ENCODE peak calls at places on chromosomes 6 and 20, in nine cellular contexts. X is fibroblast of lung; S is dorsolateral prefrontal cortex; I is uterus; E is tibial artery; Q is psoas muscle; N is CD8-positive, alpha-beta T cell; B is Peyer's patch; C is transverse colon. Z is an unnamed sample.

GRCh38 chr6:130018292-130018829 is at the start of gene L3MBTL3:
- DNase-seq in X (peak; percentile 84), S (peak; percentile 83), I (peak; percentile 85), E (peak; percentile 91), Q (peak; percentile 91), N (peak; percentile 89), B (peak; percentile 90), C (peak; percentile 92), Z (peak; percentile 84)

GRCh38 chr20:11012975-11013374 is 339.2 kb upstream of the JAG1 start:
- DNase-seq in X (peak; percentile 85), S (no peak), I (no peak), E (no peak), Q (no peak), N (no peak), B (no peak), C (no peak), Z (no peak)

GRCh38 chr6:142112451-142113061 is 20.2 kb upstream of the GJE1 start:
- DNase-seq in X (peak; percentile 85), S (no peak), I (peak; percentile 30), E (peak; percentile 73), Q (peak; percentile 42), N (peak; percentile 73), B (peak; percentile 52), C (peak; percentile 61), Z (peak; percentile 76)

GRCh38 chr6:11276228-11276627 is 43.8 kb upstream of the NEDD9 start:
- DNase-seq in X (no peak), S (no peak), I (no peak), E (no peak), Q (no peak), N (no peak), B (no peak), C (no peak), Z (no peak)

GRCh38 chr6:33384581-33385020 is 7.0 kb upstream of the KIFC1 start:
- DNase-seq in X (peak; percentile 85), S (no peak), I (no peak), E (no peak), Q (no peak), N (no peak), B (no peak), C (no peak), Z (peak; percentile 38)

GRCh38 chr20:32912688-32913087 is 54.0 kb downstream of the EFCAB8 start:
- DNase-seq in X (no peak), S (no peak), I (no peak), E (no peak), Q (no peak), N (no peak), B (no peak), C (no peak), Z (no peak)

GRCh38 chr6:161631676-161632194 is 357.9 kb upstream of the AGPAT4 start:
- DNase-seq in X (peak; percentile 89), S (no peak), I (no peak), E (no peak), Q (no peak), N (no peak), B (no peak), C (no peak), Z (peak; percentile 86)

GRCh38 chr20:61436674-61437279 is 184.7 kb downstream of the CDH4 start:
- DNase-seq in X (peak; percentile 37), S (no peak), I (no peak), E (peak; percentile 49), Q (no peak), N (no peak), B (no peak), C (no peak), Z (no peak)

GRCh38 chr6:10569392-10570127 is 48.4 kb downstream of the GCNT2 start:
- DNase-seq in X (no peak), S (no peak), I (no peak), E (no peak), Q (no peak), N (no peak), B (no peak), C (no peak), Z (no peak)

GRCh38 chr20:60095456-60095855 is 137.2 kb downstream of the CDH26 start:
- DNase-seq in X (no peak), S (no peak), I (no peak), E (no peak), Q (no peak), N (no peak), B (no peak), C (no peak), Z (peak; percentile 22)

GRCh38 chr6:106749611-106750010 is 120.2 kb downstream of the QRSL1 start:
- DNase-seq in X (no peak), S (no peak), I (no peak), E (no peak), Q (no peak), N (no peak), B (no peak), C (no peak), Z (no peak)

GRCh38 chr6:160386869-160387518 is 38.8 kb downstream of the SLC22A3 start:
- DNase-seq in X (peak; percentile 62), S (no peak), I (no peak), E (no peak), Q (peak; percentile 63), N (no peak), B (no peak), C (peak; percentile 35), Z (no peak)

GRCh38 chr6:30688569-30688968 is 2.1 kb upstream of the PPP1R18 start:
- DNase-seq in X (no peak), S (peak; percentile 37), I (no peak), E (peak; percentile 59), Q (no peak), N (no peak), B (peak; percentile 74), C (peak; percentile 37), Z (no peak)

GRCh38 chr6:149933461-149933860 is 8.4 kb upstream of the ULBP2 start:
- DNase-seq in X (no peak), S (no peak), I (no peak), E (no peak), Q (no peak), N (no peak), B (no peak), C (no peak), Z (no peak)

GRCh38 chr6:31861150-31861549 is 1.5 kb downstream of the NEU1 start:
- DNase-seq in X (no peak), S (no peak), I (no peak), E (no peak), Q (no peak), N (no peak), B (no peak), C (no peak), Z (no peak)

GRCh38 chr6:36285187-36285612 is 15.3 kb downstream of the PNPLA1 start:
- DNase-seq in X (no peak), S (peak; percentile 72), I (no peak), E (no peak), Q (no peak), N (no peak), B (no peak), C (no peak), Z (no peak)

GRCh38 chr20:3330046-3330741 is 77.3 kb downstream of the DNAAF9 start:
- DNase-seq in X (peak; percentile 61), S (no peak), I (no peak), E (no peak), Q (no peak), N (no peak), B (no peak), C (no peak), Z (no peak)

GRCh38 chr6:34656378-34657036 is 40.1 kb downstream of the ILRUN start:
- DNase-seq in X (peak; percentile 80), S (no peak), I (no peak), E (no peak), Q (no peak), N (no peak), B (peak; percentile 72), C (peak; percentile 69), Z (no peak)
- H3K4me3 ChIP-seq in X (peak overlapping the region; percentile 48), S (peak overlapping the region; percentile 56), I (peak overlapping the region; percentile 27), E (peak overlapping the region; percentile 48), Q (peak overlapping the region; percentile 61), N (peak overlapping the region; percentile 33), B (peak overlapping the region; percentile 26), C (peak overlapping the region; percentile 26), Z (no peak overlapping the region)

GRCh38 chr6:44053106-44053756 is 74.0 kb downstream of the MRPL14 start:
- DNase-seq in X (no peak), S (peak; percentile 25), I (no peak), E (no peak), Q (no peak), N (no peak), B (no peak), C (no peak), Z (no peak)
- H3K27ac ChIP-seq in X (peak overlapping the region; percentile 89), S (peak overlapping the region; percentile 69), I (peak overlapping the region; percentile 89), E (no peak overlapping the region), Q (peak overlapping the region; percentile 70), N (no peak overlapping the region), B (no peak overlapping the region), C (peak overlapping the region; percentile 76), Z (peak overlapping the region; percentile 61)

DNA sequence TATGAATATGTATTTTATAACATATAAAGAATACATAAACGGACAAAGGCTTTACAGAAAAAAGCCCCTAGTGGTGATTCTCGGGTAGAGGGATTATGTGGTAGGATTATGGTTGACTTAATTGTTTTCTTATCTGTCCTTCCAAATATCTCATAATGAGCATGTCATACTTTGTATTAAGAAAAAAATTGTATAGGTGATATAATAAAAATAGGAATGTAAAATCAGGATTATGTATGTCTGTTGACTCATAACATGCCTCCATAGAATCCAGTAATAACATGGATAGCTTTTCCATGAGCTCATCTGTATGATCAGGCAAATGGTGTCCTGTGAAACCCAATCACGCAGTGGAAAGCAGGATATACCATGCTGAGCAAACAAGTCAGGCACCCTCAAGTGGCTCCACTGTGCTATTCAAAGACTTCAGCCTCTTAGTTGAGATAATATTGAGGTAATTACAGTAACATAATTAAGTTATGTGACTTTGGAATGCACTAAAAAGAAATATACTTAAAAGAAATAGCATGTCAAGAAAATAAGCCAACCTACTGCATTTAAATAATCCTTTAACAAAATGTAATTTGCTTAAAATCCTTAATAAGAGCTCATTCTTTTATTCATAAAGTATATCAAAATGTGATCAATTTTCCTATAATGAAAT is 39.6 kb upstream of the PRELID3B start:
- DNase-seq in X (peak; percentile 11), S (no peak), I (no peak), E (no peak), Q (no peak), N (no peak), B (no peak), C (no peak), Z (no peak)
- TF ChIP-seq CTCF in X (peak; percentile 42), S (peak; percentile 46), I (no peak), E (no peak), Q (peak; percentile 34), N (peak; percentile 64), B (peak; percentile 41), C (peak; percentile 46), Z (peak; percentile 38)

GRCh38 chr20:21512634-21513180 is 1.2 kb downstream of the NKX2-2 start:
- DNase-seq in X (no peak), S (no peak), I (no peak), E (no peak), Q (no peak), N (no peak), B (no peak), C (no peak), Z (no peak)

GRCh38 chr20:21514553-21515251 is 838 bp upstream of the NKX2-2 start:
- DNase-seq in X (no peak), S (no peak), I (no peak), E (no peak), Q (no peak), N (no peak), B (no peak), C (no peak), Z (no peak)

GRCh38 chr20:21511850-21512633 is 1.8 kb downstream of the NKX2-2 start:
- DNase-seq in X (no peak), S (no peak), I (no peak), E (no peak), Q (no peak), N (no peak), B (no peak), C (no peak), Z (no peak)

GRCh38 chr20:21513881-21514540 is at the start of gene NKX2-2:
- DNase-seq in X (no peak), S (no peak), I (no peak), E (no peak), Q (no peak), N (no peak), B (no peak), C (no peak), Z (no peak)

GRCh38 chr20:21513181-21513663 is 642 bp downstream of the NKX2-2 start:
- DNase-seq in X (no peak), S (no peak), I (no peak), E (no peak), Q (no peak), N (no peak), B (no peak), C (no peak), Z (no peak)
- H3K4me3 ChIP-seq in X (no peak overlapping the region), S (peak overlapping the region; percentile 65), I (no peak overlapping the region), E (peak overlapping the region; percentile 43), Q (peak overlapping the region; percentile 21), N (no peak overlapping the region), B (no peak overlapping the region), C (no peak overlapping the region), Z (no peak overlapping the region)